ENCODE peak calls at places on chromosome 13, in five cellular contexts. One of them, this sample, is unnamed.

GRCh38 chr13:43303040-43303729 is 279.8 kb downstream of the DNAJC15 start:
- DNase-seq in heart left ventricle: peak; percentile 56
- DNase-seq in suprapubic skin: no peak
- DNase-seq in colonic mucosa: peak; percentile 22
- DNase-seq in Caco-2: peak; percentile 72
- DNase-seq in this sample: no peak

GRCh38 chr13:110068176-110068473 is 238.8 kb downstream of the COL4A1 start:
- DNase-seq in heart left ventricle: no peak
- DNase-seq in suprapubic skin: no peak
- DNase-seq in colonic mucosa: no peak
- DNase-seq in Caco-2: no peak
- DNase-seq in this sample: no peak

GRCh38 chr13:72139192-72139591 is 272.2 kb upstream of the DACH1 start:
- DNase-seq in Caco-2: no peak
- DNase-seq in heart left ventricle: no peak
- DNase-seq in colonic mucosa: no peak
- DNase-seq in suprapubic skin: no peak
- DNase-seq in this sample: no peak

GRCh38 chr13:27988520-27988919 is at the start of gene URAD:
- DNase-seq in suprapubic skin: no peak
- DNase-seq in heart left ventricle: no peak
- DNase-seq in Caco-2: peak; percentile 75
- DNase-seq in colonic mucosa: no peak
- DNase-seq in this sample: no peak

GRCh38 chr13:108220042-108220441 is 1.9 kb downstream of the ABHD13 start:
- DNase-seq in colonic mucosa: peak; percentile 74
- DNase-seq in heart left ventricle: no peak
- DNase-seq in Caco-2: no peak
- DNase-seq in suprapubic skin: no peak
- DNase-seq in this sample: no peak

GRCh38 chr13:101049166-101049850 is 367.0 kb downstream of the NALCN start:
- DNase-seq in Caco-2: no peak
- DNase-seq in suprapubic skin: no peak
- DNase-seq in heart left ventricle: no peak
- DNase-seq in colonic mucosa: no peak
- DNase-seq in this sample: no peak

GRCh38 chr13:63651394-63651793 is 2235.7 kb upstream of the PCDH20 start:
- DNase-seq in colonic mucosa: no peak
- DNase-seq in suprapubic skin: no peak
- DNase-seq in Caco-2: no peak
- DNase-seq in heart left ventricle: no peak
- DNase-seq in this sample: no peak

GRCh38 chr13:114144606-114145244 is 12.3 kb upstream of the RASA3 start:
- DNase-seq in colonic mucosa: no peak
- DNase-seq in heart left ventricle: peak; percentile 0
- DNase-seq in suprapubic skin: no peak
- DNase-seq in Caco-2: peak; percentile 25
- DNase-seq in this sample: peak; percentile 46

GRCh38 chr13:46554971-46555370 is 2.0 kb downstream of the LRCH1 start:
- DNase-seq in Caco-2: no peak
- DNase-seq in heart left ventricle: no peak
- DNase-seq in colonic mucosa: no peak
- DNase-seq in suprapubic skin: no peak
- DNase-seq in this sample: no peak

GRCh38 chr13:36778083-36778671 is 40.8 kb upstream of the RFXAP start:
- DNase-seq in heart left ventricle: no peak
- DNase-seq in colonic mucosa: no peak
- DNase-seq in suprapubic skin: no peak
- DNase-seq in Caco-2: no peak
- DNase-seq in this sample: no peak

GRCh38 chr13:51811920-51812328 is 8.0 kb upstream of the DHRS12 start:
- DNase-seq in suprapubic skin: no peak
- DNase-seq in heart left ventricle: no peak
- DNase-seq in colonic mucosa: no peak
- DNase-seq in Caco-2: no peak
- DNase-seq in this sample: no peak

GRCh38 chr13:26721251-26721939 is 39.2 kb downstream of the GPR12 start:
- DNase-seq in colonic mucosa: no peak
- DNase-seq in suprapubic skin: no peak
- DNase-seq in heart left ventricle: no peak
- DNase-seq in Caco-2: no peak
- DNase-seq in this sample: peak; percentile 55

GRCh38 chr13:44951184-44951583 is 38.1 kb downstream of the NUFIP1 start:
- DNase-seq in Caco-2: no peak
- DNase-seq in heart left ventricle: no peak
- DNase-seq in colonic mucosa: no peak
- DNase-seq in suprapubic skin: no peak
- DNase-seq in this sample: no peak

GRCh38 chr13:104006625-104007061 is 940.4 kb upstream of the SLC10A2 start:
- DNase-seq in Caco-2: no peak
- DNase-seq in colonic mucosa: no peak
- DNase-seq in suprapubic skin: no peak
- DNase-seq in heart left ventricle: no peak
- DNase-seq in this sample: no peak

GRCh38 chr13:71015021-71015420 is 852.0 kb downstream of the DACH1 start:
- DNase-seq in heart left ventricle: no peak
- DNase-seq in suprapubic skin: no peak
- DNase-seq in colonic mucosa: no peak
- DNase-seq in Caco-2: peak; percentile 88
- DNase-seq in this sample: no peak

GRCh38 chr13:85654227-85654626 is 145.0 kb downstream of the SLITRK6 start:
- DNase-seq in heart left ventricle: no peak
- DNase-seq in Caco-2: no peak
- DNase-seq in colonic mucosa: no peak
- DNase-seq in suprapubic skin: no peak
- DNase-seq in this sample: no peak

GRCh38 chr13:111398715-111399299 is 78.4 kb downstream of the TEX29 start:
- DNase-seq in heart left ventricle: no peak
- DNase-seq in Caco-2: no peak
- DNase-seq in suprapubic skin: peak; percentile 20
- DNase-seq in colonic mucosa: no peak
- DNase-seq in this sample: no peak

GRCh38 chr13:75079226-75079625 is 402.7 kb downstream of the TBC1D4 start:
- DNase-seq in Caco-2: no peak
- DNase-seq in suprapubic skin: no peak
- DNase-seq in colonic mucosa: no peak
- DNase-seq in heart left ventricle: no peak
- DNase-seq in this sample: no peak

GRCh38 chr13:24713022-24713421 is 32.8 kb downstream of the ATP12A start:
- DNase-seq in Caco-2: no peak
- DNase-seq in colonic mucosa: no peak
- DNase-seq in heart left ventricle: peak; percentile 29
- DNase-seq in suprapubic skin: no peak
- DNase-seq in this sample: no peak

GRCh38 chr13:24706886-24707585 is 26.8 kb downstream of the ATP12A start:
- DNase-seq in heart left ventricle: no peak
- DNase-seq in Caco-2: no peak
- DNase-seq in colonic mucosa: no peak
- DNase-seq in suprapubic skin: no peak
- DNase-seq in this sample: no peak

DNA sequence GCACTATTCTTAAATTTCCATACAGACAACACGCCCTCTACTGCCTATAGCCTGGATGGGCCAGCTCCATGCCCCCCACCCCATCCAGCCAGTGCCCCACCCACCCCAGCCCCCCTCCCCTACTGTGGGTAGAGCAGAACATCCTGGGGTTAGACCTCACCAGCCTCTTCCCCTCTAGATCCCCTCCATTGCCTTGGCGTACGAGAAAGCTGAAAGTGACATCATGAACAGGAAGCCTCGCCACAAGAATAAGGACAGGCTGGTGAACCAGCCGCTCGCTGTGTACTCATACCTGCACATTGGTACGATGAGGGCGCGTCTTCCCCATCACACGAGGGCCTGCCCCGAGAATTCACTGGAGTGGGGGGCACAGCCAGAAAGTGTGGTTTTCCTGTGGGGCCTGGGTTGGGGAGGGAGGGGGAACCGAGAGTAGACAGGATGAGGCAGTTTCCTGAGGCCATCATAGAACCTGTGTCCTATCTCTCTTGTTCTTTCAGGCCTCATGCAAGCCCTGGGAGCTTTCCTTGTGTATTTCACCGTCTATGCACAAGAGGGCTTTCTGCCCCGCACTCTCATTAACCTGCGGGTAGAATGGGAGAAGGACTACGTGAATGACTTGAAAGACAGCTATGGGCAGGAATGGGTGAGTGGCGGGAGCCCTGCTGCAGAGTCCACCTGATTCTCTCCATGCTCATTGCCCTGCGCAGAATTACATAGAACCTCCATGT is 29.1 kb downstream of the ATP12A start:
- DNase-seq in Caco-2: no peak
- DNase-seq in colonic mucosa: no peak
- DNase-seq in heart left ventricle: no peak
- DNase-seq in suprapubic skin: no peak
- DNase-seq in this sample: no peak
- TF ChIP-seq CTCF in Caco-2: no peak
- TF ChIP-seq CTCF in colonic mucosa: no peak
- TF ChIP-seq CTCF in heart left ventricle: no peak
- TF ChIP-seq CTCF in suprapubic skin: no peak
- TF ChIP-seq CTCF in this sample: no peak

DNA sequence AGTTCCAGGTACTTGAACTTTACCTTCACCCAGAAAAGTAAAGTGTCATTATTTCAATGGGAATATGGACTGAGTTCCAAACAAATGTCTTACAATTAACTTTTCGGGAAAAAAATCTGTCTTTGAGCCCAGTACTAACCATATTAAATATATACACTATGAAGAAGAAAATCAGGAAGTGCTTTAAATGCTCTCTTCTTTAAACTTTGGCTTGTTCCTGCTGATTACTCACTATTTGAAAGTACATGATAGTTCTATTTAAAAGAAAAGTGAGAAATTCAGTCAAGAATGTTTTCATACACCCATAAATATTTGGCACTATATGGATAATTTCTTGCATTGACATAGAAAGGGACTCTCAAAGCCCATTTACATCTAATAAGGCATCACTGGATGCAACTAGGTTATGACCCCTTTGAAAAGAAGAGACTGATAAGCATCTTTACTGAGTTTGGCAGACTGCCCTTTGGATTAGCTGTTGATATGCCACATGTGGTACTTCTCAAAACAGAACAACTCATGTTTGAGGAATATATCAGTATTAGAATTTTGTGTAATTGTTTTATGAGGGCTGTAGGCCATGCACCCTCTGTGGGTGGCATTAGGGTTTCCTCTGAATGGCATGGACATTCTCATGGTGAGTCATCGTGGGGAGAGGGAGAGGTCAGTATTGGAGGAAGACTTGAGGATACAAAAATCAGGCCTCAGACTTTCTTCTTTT is 25.0 kb upstream of the VWA8 start:
- DNase-seq in Caco-2: no peak
- DNase-seq in colonic mucosa: no peak
- DNase-seq in suprapubic skin: no peak
- DNase-seq in heart left ventricle: no peak
- DNase-seq in this sample: no peak
- TF ChIP-seq CTCF in Caco-2: no peak
- TF ChIP-seq CTCF in colonic mucosa: no peak
- TF ChIP-seq CTCF in suprapubic skin: no peak
- TF ChIP-seq CTCF in heart left ventricle: no peak
- TF ChIP-seq CTCF in this sample: no peak

DNA sequence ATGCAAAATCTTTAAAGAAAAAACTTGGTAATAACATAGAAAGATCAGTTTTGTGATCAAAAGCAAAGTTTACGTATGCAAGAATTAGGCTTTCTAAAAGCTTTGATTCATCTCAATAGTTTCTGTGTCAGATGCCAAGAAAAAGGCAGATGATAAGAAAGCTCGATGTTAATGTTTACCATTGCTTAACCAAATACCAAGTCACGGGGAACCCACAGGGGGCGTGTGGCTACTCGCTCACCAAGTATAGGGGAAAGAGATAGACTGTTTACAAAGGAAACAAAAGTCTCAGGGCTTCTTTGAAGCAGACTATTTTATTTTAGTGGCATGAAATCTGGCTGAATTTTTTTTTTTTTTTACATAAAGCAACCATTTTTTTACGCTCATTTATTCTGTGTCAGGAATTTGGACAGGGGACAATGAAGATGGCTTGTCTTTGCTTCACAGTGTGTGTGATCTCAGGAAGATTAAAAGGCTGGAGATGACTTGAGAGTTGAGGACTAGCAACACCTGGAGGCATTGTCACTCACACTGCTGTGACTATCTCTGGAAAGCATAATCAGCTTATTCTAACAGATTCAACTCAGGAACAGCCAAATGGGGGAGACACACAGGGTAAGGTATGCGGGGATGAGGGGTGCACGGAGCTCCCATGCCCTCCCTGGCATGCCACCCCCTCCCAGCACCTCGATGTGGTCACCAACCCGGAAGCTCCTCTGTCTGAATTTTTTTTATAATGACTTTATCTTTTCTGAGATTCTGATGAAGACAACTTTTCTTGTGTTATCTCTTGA is 24.9 kb downstream of the RCBTB1 start:
- DNase-seq in Caco-2: peak; percentile 76
- DNase-seq in colonic mucosa: no peak
- DNase-seq in heart left ventricle: no peak
- DNase-seq in suprapubic skin: no peak
- DNase-seq in this sample: no peak
- TF ChIP-seq CTCF in Caco-2: peak; percentile 62
- TF ChIP-seq CTCF in colonic mucosa: no peak
- TF ChIP-seq CTCF in heart left ventricle: no peak
- TF ChIP-seq CTCF in suprapubic skin: no peak
- TF ChIP-seq CTCF in this sample: no peak

GRCh38 chr13:23375007-23375971 is 58.2 kb downstream of the SACS start:
- DNase-seq in suprapubic skin: peak; percentile 98
- DNase-seq in Caco-2: peak; percentile 96
- DNase-seq in colonic mucosa: peak; percentile 96
- DNase-seq in heart left ventricle: peak; percentile 97
- DNase-seq in this sample: peak; percentile 98
- TF ChIP-seq CTCF in suprapubic skin: no peak
- TF ChIP-seq CTCF in Caco-2: peak; percentile 15
- TF ChIP-seq CTCF in colonic mucosa: no peak
- TF ChIP-seq CTCF in heart left ventricle: peak; percentile 46
- TF ChIP-seq CTCF in this sample: no peak